ENCODE peak calls at places on chromosomes 12 and 14, in six cellular contexts. T, Z, W, O, Y and R are unnamed samples. For H3K4me1, the result is how much of the 10 kb centered on the place peaks cover.

GRCh38 chr14:103607039-103607668 is 21.9 kb upstream of the KLC1 start:
- DNase-seq in O (no peak), W (peak), T (peak), Y (peak), Z (peak), R (peak)

GRCh38 chr12:6067152-6067916 is 57.1 kb downstream of the VWF start:
- DNase-seq in Z (peak), Y (peak), W (peak), T (no peak), O (no peak), R (peak)

GRCh38 chr12:28767836-28768348 is 381.2 kb upstream of the FAR2 start:
- DNase-seq in T (peak), Z (peak), Y (no peak), O (no peak), W (no peak), R (no peak)

GRCh38 chr12:104182144-104182543 is 33.4 kb upstream of the TXNRD1 start:
- DNase-seq in W (no peak), Z (peak), O (no peak), Y (no peak), T (no peak), R (peak)

GRCh38 chr12:62724285-62724684 is 210.7 kb downstream of the PPM1H start:
- DNase-seq in Z (no peak), T (no peak), O (no peak), W (no peak), Y (no peak), R (no peak)

GRCh38 chr14:52700701-52701172 is 5.4 kb upstream of the ERO1A start:
- DNase-seq in T (peak), W (no peak), O (no peak), Y (no peak), Z (peak), R (no peak)

GRCh38 chr12:11716794-11717532 is 67.5 kb downstream of the ETV6 start:
- DNase-seq in Y (no peak), W (no peak), Z (peak), O (no peak), T (peak), R (no peak)

GRCh38 chr12:30866256-30866655 is 60.3 kb upstream of the TSPAN11 start:
- DNase-seq in Y (no peak), T (no peak), W (no peak), O (no peak), Z (no peak), R (no peak)

GRCh38 chr12:12592930-12593329 is 18.7 kb upstream of the CREBL2 start:
- DNase-seq in W (no peak), Y (no peak), O (no peak), Z (peak), T (peak), R (no peak)

GRCh38 chr14:22896351-22896750 is 13.3 kb downstream of the REM2 start:
- DNase-seq in Z (no peak), O (no peak), Y (no peak), W (no peak), T (no peak), R (no peak)

GRCh38 chr12:122980192-122981035 is at the start of gene ARL6IP4:
- DNase-seq in W (no peak), Y (peak), O (peak), T (peak), Z (peak), R (peak)

GRCh38 chr12:124609041-124609984 is 41.9 kb upstream of the NCOR2 start:
- DNase-seq in O (no peak), Z (peak), W (peak), Y (no peak), T (peak), R (peak)

GRCh38 chr12:25308761-25309160 is 58.0 kb upstream of the KRAS start:
- DNase-seq in W (no peak), Y (no peak), T (peak), O (no peak), Z (peak), R (peak)

GRCh38 chr12:46794593-46795190 is 31.1 kb downstream of the SLC38A4 start:
- DNase-seq in T (no peak), O (no peak), Y (no peak), W (no peak), Z (no peak), R (no peak)

GRCh38 chr14:105316968-105317498 is 2.5 kb downstream of the PACS2 start:
- DNase-seq in W (no peak), O (no peak), Y (no peak), T (no peak), Z (no peak), R (no peak)

GRCh38 chr12:15299947-15300346 is 22.4 kb upstream of the PTPRO start:
- DNase-seq in T (no peak), Y (no peak), Z (no peak), O (no peak), W (no peak), R (no peak)

GRCh38 chr12:15306605-15307004 is 15.7 kb upstream of the PTPRO start:
- DNase-seq in Z (no peak), W (no peak), T (no peak), O (no peak), Y (no peak), R (no peak)

GRCh38 chr12:15304296-15304695 is 18.0 kb upstream of the PTPRO start:
- DNase-seq in T (no peak), W (no peak), O (no peak), Z (no peak), Y (no peak), R (no peak)
- H3K14ac ChIP-seq in T (no peak), W (no peak), O (no peak), Z (no peak), Y (no peak), R (no peak)

GRCh38 chr14:75001899-75002298 is 822 bp upstream of the EIF2B2 start:
- DNase-seq in W (no peak), T (no peak), Y (no peak), O (no peak), Z (no peak), R (no peak)

GRCh38 chr14:75005357-75005756 is 2.6 kb downstream of the EIF2B2 start:
- DNase-seq in Y (no peak), T (no peak), Z (no peak), O (no peak), W (no peak), R (peak)

GRCh38 chr14:75003250-75004027 is 718 bp downstream of the EIF2B2 start:
- DNase-seq in Y (no peak), W (no peak), T (peak), Z (no peak), O (no peak), R (no peak)

GRCh38 chr14:75002392-75003249 is at the start of gene EIF2B2:
- DNase-seq in O (peak), T (peak), Z (peak), W (peak), Y (peak), R (peak)

GRCh38 chr14:75001261-75001660 is 1.5 kb upstream of the EIF2B2 start:
- DNase-seq in W (no peak), Y (no peak), O (no peak), Z (no peak), T (no peak), R (no peak)
- H3K4me1 ChIP-seq in W (under half), Y (under half), O (under half), Z (under half), T (under half), R (under half)

GRCh38 chr12:89306827-89307498 is 45.3 kb downstream of the DUSP6 start:
- DNase-seq in Z (no peak), W (no peak), T (no peak), Y (no peak), O (no peak), R (no peak)
- H3K14ac ChIP-seq in Z (no peak), W (no peak), T (no peak), Y (no peak), O (no peak), R (no peak)

GRCh38 chr12:52873513-52873831 is 24.7 kb upstream of the KRT78 start:
- DNase-seq in T (no peak), W (no peak), Z (no peak), O (no peak), Y (no peak), R (no peak)

GRCh38 chr12:52870361-52871290 is 21.8 kb upstream of the KRT78 start:
- DNase-seq in Z (peak), O (peak), W (peak), Y (peak), T (peak), R (peak)

GRCh38 chr12:52872644-52873384 is 24.0 kb upstream of the KRT78 start:
- DNase-seq in T (no peak), O (no peak), W (no peak), Y (no peak), Z (no peak), R (no peak)

GRCh38 chr12:52873832-52874572 is 25.2 kb upstream of the KRT78 start:
- DNase-seq in W (peak), T (peak), O (no peak), Z (peak), Y (peak), R (no peak)

DNA sequence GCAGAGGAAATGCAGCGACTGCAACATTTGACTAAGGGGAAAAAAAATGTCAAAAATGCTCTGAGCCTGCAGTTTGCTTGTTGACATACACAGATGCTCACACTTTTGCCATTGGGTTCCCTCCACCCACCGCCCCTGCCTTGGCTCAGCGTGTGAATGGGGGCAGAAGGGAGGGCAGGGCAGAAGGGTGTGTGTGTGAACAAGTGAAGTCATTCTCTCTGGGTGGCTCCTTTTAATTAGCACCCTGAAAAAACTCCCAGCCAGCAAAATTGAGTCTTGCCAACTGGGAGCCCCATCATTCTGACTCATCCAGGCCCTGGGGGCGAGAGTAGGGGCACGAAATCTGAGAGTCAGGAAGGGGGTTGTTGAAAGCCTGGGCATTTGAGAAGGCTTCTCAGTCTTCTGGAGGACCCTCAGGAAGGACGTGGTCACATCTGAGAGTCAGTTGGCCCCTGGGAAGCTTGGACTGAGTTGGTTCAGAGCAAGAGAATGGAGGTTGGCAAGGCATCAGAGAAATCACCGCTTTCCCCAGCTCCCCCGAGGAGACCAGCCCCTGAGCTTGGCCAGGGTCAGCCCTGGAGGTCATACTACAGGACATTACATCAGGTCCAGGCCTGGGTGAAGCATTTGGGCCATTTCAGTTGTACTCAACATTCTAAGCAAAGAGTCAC is 22.6 kb upstream of the KRT78 start:
- DNase-seq in T (peak), O (no peak), Y (no peak), Z (peak), W (no peak), R (peak)
- H3K4me1 ChIP-seq in T (under half), O (under half), Y (under half), Z (under half), W (under half), R (under half)

GRCh38 chr12:14955876-14956811 is 5.3 kb downstream of the ARHGDIB start:
- DNase-seq in T (no peak), O (no peak), Z (no peak), W (no peak), Y (no peak), R (no peak)
- H3K14ac ChIP-seq in T (no peak), O (no peak), Z (no peak), W (no peak), Y (no peak), R (no peak)

GRCh38 chr12:116265361-116266128 is 11.9 kb downstream of the MED13L start:
- DNase-seq in O (no peak), T (no peak), W (no peak), Z (no peak), Y (no peak), R (no peak)

GRCh38 chr12:116266631-116267349 is 10.7 kb downstream of the MED13L start:
- DNase-seq in Y (no peak), W (no peak), T (no peak), Z (peak), O (no peak), R (no peak)

GRCh38 chr12:116264525-116265070 is 12.9 kb downstream of the MED13L start:
- DNase-seq in T (no peak), W (no peak), O (no peak), Y (no peak), Z (no peak), R (no peak)

GRCh38 chr12:116267948-116268347 is 9.5 kb downstream of the MED13L start:
- DNase-seq in O (no peak), T (no peak), W (no peak), Z (no peak), Y (no peak), R (no peak)

DNA sequence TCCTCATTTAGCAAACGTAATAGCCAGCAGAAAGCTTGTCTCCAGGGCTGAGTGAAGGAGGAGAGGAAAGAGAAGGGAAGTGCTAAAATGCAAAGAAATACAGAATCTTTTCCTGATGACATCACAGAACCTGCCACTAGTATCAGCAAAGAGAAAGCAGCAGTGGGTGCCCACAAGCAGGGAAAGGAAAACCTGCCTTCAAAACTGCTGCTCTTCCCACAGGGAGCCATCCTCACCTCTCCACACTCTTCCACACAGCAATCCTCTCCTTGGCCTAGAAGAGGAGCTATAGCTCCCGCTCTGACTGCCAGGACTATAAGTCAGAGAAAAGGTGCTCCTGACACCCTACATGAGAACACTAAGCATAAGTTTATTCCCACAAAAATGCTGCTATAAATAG is 11.3 kb downstream of the MED13L start:
- DNase-seq in T (peak), Y (no peak), O (no peak), Z (peak), W (no peak), R (peak)
- H3K4me1 ChIP-seq in T (under half), Y (under half), O (under half), Z (under half), W (under half), R (under half)

GRCh38 chr12:71252473-71252872 is 94.7 kb upstream of the TSPAN8 start:
- DNase-seq in T (no peak), W (no peak), Z (no peak), Y (no peak), O (no peak), R (no peak)

GRCh38 chr12:71250186-71250585 is 92.4 kb upstream of the TSPAN8 start:
- DNase-seq in Y (no peak), T (no peak), W (no peak), O (no peak), Z (no peak), R (no peak)
- H3K14ac ChIP-seq in Y (no peak), T (no peak), W (no peak), O (no peak), Z (no peak), R (no peak)

GRCh38 chr14:99699071-99699760 is 15.1 kb downstream of the CYP46A1 start:
- DNase-seq in T (no peak), Z (no peak), Y (peak), O (no peak), W (no peak), R (no peak)
- H3K4me1 ChIP-seq in T (under half), Z (under half), Y (under half), O (under half), W (under half), R (under half)